ENCODE peak calls at places on chromosomes 4 and X, in ten cellular contexts. H, M, R, I, N, S, F, D, X and W are unnamed samples.
A peak's percentile ranks its signal among the peaks of the same experiment; 100 is the strongest.

GRCh38 chrX:40380649-40381488 is 199.9 kb upstream of the ATP6AP2 start:
- DNase-seq in R (no peak), N (no peak), F (no peak), I (no peak), M (no peak), H (no peak), D (no peak), X (no peak), S (no peak), W (no peak)

GRCh38 chr4:25878676-25879075 is 15.9 kb upstream of the SEL1L3 start:
- DNase-seq in D (no peak), S (no peak), H (no peak), F (no peak), I (no peak), M (peak; percentile 26), N (no peak), R (no peak), X (no peak), W (no peak)

GRCh38 chrX:117511379-117511778 is 605.2 kb downstream of the KLHL13 start:
- DNase-seq in M (no peak), D (no peak), N (no peak), X (no peak), F (no peak), I (no peak), R (no peak), S (no peak), H (no peak), W (no peak)

GRCh38 chr4:119210760-119211159 is 1.8 kb upstream of the USP53 start:
- DNase-seq in R (no peak), N (peak; percentile 71), S (no peak), M (no peak), I (no peak), H (no peak), X (peak; percentile 77), F (no peak), D (no peak), W (no peak)

GRCh38 chr4:176492648-176493302 is 173.0 kb downstream of the SPCS3 start:
- DNase-seq in N (no peak), D (peak; percentile 37), F (no peak), R (no peak), M (no peak), I (peak; percentile 58), X (peak; percentile 14), S (no peak), H (no peak), W (no peak)

GRCh38 chrX:56728752-56729151 is 291 bp upstream of the NBDY start:
- DNase-seq in R (no peak), I (peak; percentile 0), F (no peak), D (peak; percentile 32), N (peak; percentile 48), X (no peak), H (no peak), S (peak; percentile 1), M (peak; percentile 20), W (no peak)

GRCh38 chr4:135365065-135365464 is 1163.5 kb upstream of the PABPC4L start:
- DNase-seq in I (no peak), M (no peak), N (peak; percentile 0), S (no peak), X (no peak), R (no peak), F (no peak), D (peak; percentile 68), H (no peak), W (peak; percentile 32)

GRCh38 chr4:187232201-187232600 is 508.5 kb upstream of the FAT1 start:
- DNase-seq in I (no peak), R (no peak), X (peak; percentile 68), N (no peak), H (no peak), S (no peak), D (no peak), M (no peak), F (no peak), W (no peak)

GRCh38 chr4:170868191-170868590 is 778.4 kb upstream of the AADAT start:
- DNase-seq in M (no peak), H (no peak), S (no peak), N (no peak), R (no peak), I (no peak), X (peak; percentile 66), F (no peak), D (peak; percentile 6), W (no peak)

GRCh38 chr4:61446957-61447356 is 246.8 kb downstream of the ADGRL3 start:
- DNase-seq in X (no peak), H (no peak), R (no peak), N (no peak), D (no peak), F (no peak), I (no peak), M (no peak), S (no peak), W (no peak)

GRCh38 chr4:15906024-15906443 is 32.5 kb downstream of the FGFBP1 start:
- DNase-seq in N (no peak), S (no peak), H (peak; percentile 70), R (peak; percentile 82), F (no peak), I (no peak), M (peak; percentile 84), D (peak; percentile 75), X (peak; percentile 99), W (no peak)

GRCh38 chrX:66163849-66164401 is at the start of gene HEPH:
- DNase-seq in I (peak; percentile 10), H (no peak), S (no peak), F (no peak), D (peak; percentile 52), N (peak; percentile 9), R (no peak), X (no peak), M (peak; percentile 25), W (no peak)

GRCh38 chrX:68835468-68835867 is 6.6 kb downstream of the EFNB1 start:
- DNase-seq in X (no peak), H (peak; percentile 31), N (no peak), F (no peak), R (no peak), I (no peak), M (no peak), D (no peak), S (no peak), W (no peak)

GRCh38 chr4:8277356-8278008 is 7.9 kb downstream of the HTRA3 start:
- DNase-seq in F (no peak), I (no peak), M (no peak), S (no peak), R (no peak), X (no peak), D (no peak), N (no peak), H (no peak), W (no peak)
- TF ChIP-seq CTCF in F (no peak), I (no peak), M (no peak), S (no peak), R (no peak), X (no peak), D (no peak), N (no peak), H (no peak), W (peak; percentile 44)

GRCh38 chrX:151359931-151360871 is 36.8 kb upstream of the VMA21 start:
- DNase-seq in H (no peak), D (no peak), N (peak; percentile 20), X (peak; percentile 3), F (no peak), M (no peak), R (no peak), S (peak; percentile 43), I (peak; percentile 23), W (no peak)
- TF ChIP-seq CTCF in H (peak; percentile 76), D (peak; percentile 44), N (peak; percentile 69), X (peak; percentile 73), F (peak; percentile 66), M (peak; percentile 41), R (peak; percentile 29), S (peak; percentile 68), I (peak; percentile 27), W (peak; percentile 71)

GRCh38 chr4:70080205-70080604 is 30.0 kb downstream of the HTN1 start:
- DNase-seq in R (no peak), S (no peak), I (no peak), F (no peak), H (no peak), M (no peak), X (no peak), D (no peak), N (no peak), W (no peak)
- TF ChIP-seq CTCF in R (no peak), S (no peak), I (no peak), F (no peak), H (no peak), M (no peak), X (no peak), D (no peak), N (no peak), W (no peak)

GRCh38 chrX:85089321-85089840 is 85.7 kb downstream of the APOOL start:
- DNase-seq in M (no peak), R (no peak), S (no peak), F (no peak), D (no peak), N (no peak), X (no peak), I (no peak), H (no peak), W (no peak)

DNA sequence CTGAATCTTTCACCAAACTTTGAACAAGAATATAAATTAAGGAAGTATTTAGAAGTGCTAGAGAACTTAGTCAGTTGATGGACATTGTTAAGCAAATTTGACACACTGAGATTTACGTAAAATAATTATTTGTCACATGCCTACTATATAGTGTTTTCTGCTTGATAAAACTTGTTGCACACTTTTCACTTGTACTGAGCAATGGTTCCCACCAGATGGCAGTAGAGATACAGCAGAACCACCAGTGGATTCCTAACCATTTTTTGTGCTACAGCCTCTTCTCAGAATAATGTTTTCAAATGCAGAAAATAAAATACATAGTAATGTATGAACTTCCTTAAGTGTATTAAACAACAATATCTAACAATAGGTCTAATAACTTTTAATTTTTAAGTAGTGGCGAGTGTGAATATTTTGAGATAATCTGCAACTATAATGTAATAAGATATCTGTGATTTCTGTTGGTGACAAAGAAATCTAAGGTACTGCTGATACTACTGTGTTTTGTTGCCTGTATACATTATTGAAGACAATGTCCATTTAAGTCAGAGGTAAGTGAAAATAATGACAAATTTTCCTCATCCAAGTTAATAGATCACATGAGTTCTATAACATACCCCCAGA is 81.2 kb downstream of the APOOL start:
- DNase-seq in H (no peak), N (peak; percentile 50), I (peak; percentile 24), M (no peak), S (peak; percentile 11), D (peak; percentile 25), R (no peak), F (peak; percentile 2), X (peak; percentile 33), W (peak; percentile 20)
- TF ChIP-seq CTCF in H (peak; percentile 91), N (peak; percentile 54), I (peak; percentile 14), M (peak; percentile 58), S (peak; percentile 88), D (peak; percentile 63), R (peak; percentile 40), F (peak; percentile 95), X (peak; percentile 45), W (peak; percentile 79)

GRCh38 chr4:87848622-87849351 is 16.0 kb downstream of the MEPE start:
- DNase-seq in X (peak; percentile 61), N (peak; percentile 80), R (peak; percentile 52), S (peak; percentile 39), H (no peak), I (peak; percentile 47), M (peak; percentile 29), F (peak; percentile 25), D (peak; percentile 59), W (peak; percentile 52)
- TF ChIP-seq CTCF in X (peak; percentile 67), N (peak; percentile 58), R (peak; percentile 68), S (peak; percentile 73), H (peak; percentile 82), I (peak; percentile 14), M (peak; percentile 46), F (peak; percentile 63), D (peak; percentile 61), W (peak; percentile 84)

GRCh38 chr4:152321923-152322322 is 214.0 kb downstream of the FBXW7 start:
- DNase-seq in S (no peak), N (no peak), R (no peak), M (no peak), F (no peak), H (no peak), I (no peak), D (no peak), X (no peak), W (no peak)
- TF ChIP-seq CTCF in S (no peak), N (no peak), R (no peak), M (no peak), F (no peak), H (peak; percentile 60), I (no peak), D (no peak), X (no peak), W (peak; percentile 55)